ENCODE peak calls at places on chromosomes 6 and 20, in nine cellular contexts. D is IMR-90; K is cerebellum; H is NCI-H1694 treated with DMSO at 0.1 percent for 48 hours; S is activated CD4-positive, alpha-beta T cell treated with anti-CD3 and anti-CD28 coated beads, Interleukin-2, amount 50 U/mL, for 48 hours; N is G401; V is NCI-H1092 treated with DMSO at 0.1 percent for 48 hours; M is astrocyte of the spinal cord; T is NCI-H1417. O is an unnamed sample.

GRCh38 chr20:2300420-2300819 is 4.6 kb downstream of the TGM3 start:
- DNase-seq in D (no peak), K (no peak), H (no peak), S (no peak), N (no peak), V (no peak), M (no peak), T (no peak), O (no peak)

GRCh38 chr6:30219244-30219643 is 6.0 kb upstream of the TRIM26 start:
- DNase-seq in D (peak), K (peak), H (peak), S (peak), N (peak), V (peak), M (peak), T (peak), O (peak)

GRCh38 chr6:134196568-134197301 is 121.2 kb downstream of the SGK1 start:
- DNase-seq in D (no peak), K (peak), H (no peak), S (no peak), N (peak), V (no peak), M (no peak), T (no peak), O (no peak)

GRCh38 chr20:53695797-53696527 is 102.3 kb upstream of the ZNF217 start:
- DNase-seq in D (no peak), K (no peak), H (no peak), S (no peak), N (no peak), V (no peak), M (no peak), T (no peak), O (no peak)

GRCh38 chr20:58228484-58229197 is at the start of gene ANKRD60:
- DNase-seq in D (peak), K (no peak), H (no peak), S (peak), N (no peak), V (peak), M (peak), T (peak), O (peak)

GRCh38 chr20:32387262-32387661 is 29.1 kb downstream of the ASXL1 start:
- DNase-seq in D (peak), K (no peak), H (no peak), S (no peak), N (no peak), V (no peak), M (peak), T (no peak), O (no peak)

GRCh38 chr20:31851240-31851955 is 6.0 kb upstream of the FOXS1 start:
- DNase-seq in D (no peak), K (no peak), H (no peak), S (no peak), N (no peak), V (no peak), M (no peak), T (no peak), O (no peak)

GRCh38 chr20:63487116-63487764 is 11.6 kb downstream of the EEF1A2 start:
- DNase-seq in D (no peak), K (no peak), H (no peak), S (no peak), N (no peak), V (no peak), M (no peak), T (no peak), O (no peak)

GRCh38 chr6:139323511-139324445 is 32.0 kb upstream of the TXLNB start:
- DNase-seq in D (peak), K (no peak), H (no peak), S (peak), N (no peak), V (no peak), M (peak), T (peak), O (no peak)

GRCh38 chr6:35494161-35494563 is 2.7 kb downstream of the TEAD3 start:
- DNase-seq in D (peak), K (no peak), H (no peak), S (no peak), N (no peak), V (no peak), M (no peak), T (no peak), O (no peak)

GRCh38 chr6:166032366-166033171 is 135.1 kb downstream of the TBXT start:
- DNase-seq in D (peak), K (no peak), H (no peak), S (no peak), N (peak), V (no peak), M (peak), T (no peak), O (no peak)

GRCh38 chr6:114096553-114097172 is 125.7 kb upstream of the HDAC2 start:
- DNase-seq in D (peak), K (no peak), H (peak), S (no peak), N (peak), V (peak), M (peak), T (peak), O (peak)

GRCh38 chr20:54098044-54098443 is 27.6 kb upstream of the BCAS1 start:
- DNase-seq in D (no peak), K (no peak), H (no peak), S (no peak), N (no peak), V (no peak), M (no peak), T (no peak), O (no peak)

GRCh38 chr6:146682919-146683318 is 84.1 kb downstream of the ADGB start:
- DNase-seq in D (no peak), K (no peak), H (no peak), S (no peak), N (no peak), V (no peak), M (no peak), T (no peak), O (no peak)

GRCh38 chr6:57265755-57266221 is 43.7 kb upstream of the RAB23 start:
- DNase-seq in D (peak), K (no peak), H (no peak), S (no peak), N (no peak), V (no peak), M (peak), T (no peak), O (no peak)

GRCh38 chr6:35047265-35048011 is 93.7 kb downstream of the TCP11 start:
- DNase-seq in D (peak), K (no peak), H (no peak), S (no peak), N (no peak), V (no peak), M (peak), T (no peak), O (peak)

GRCh38 chr6:34174846-34175399 is 29.0 kb upstream of the GRM4 start:
- DNase-seq in D (no peak), K (no peak), H (no peak), S (no peak), N (no peak), V (no peak), M (no peak), T (no peak), O (no peak)

GRCh38 chr6:75494290-75494689 is 690 bp upstream of the FILIP1 start:
- DNase-seq in D (no peak), K (no peak), H (no peak), S (no peak), N (no peak), V (no peak), M (no peak), T (no peak), O (no peak)

GRCh38 chr6:163151212-163151611 is 263.3 kb upstream of the QKI start:
- DNase-seq in D (no peak), K (no peak), H (no peak), S (no peak), N (no peak), V (no peak), M (peak), T (no peak), O (no peak)

GRCh38 chr20:53748176-53748575 is 154.5 kb upstream of the ZNF217 start:
- DNase-seq in D (no peak), K (no peak), H (no peak), S (no peak), N (no peak), V (no peak), M (no peak), T (no peak), O (no peak)